ENCODE peak calls at places on chromosomes 12 and 14, in four cellular contexts. One of them, this sample, is unnamed.

GRCh38 chr12:72574138-72574537 is 302.0 kb downstream of the TRHDE start:
- DNase-seq in fibroblast of lung: no peak
- DNase-seq in astrocyte of the spinal cord: no peak
- DNase-seq in epithelial cell of esophagus: no peak
- DNase-seq in this sample: no peak

GRCh38 chr12:15601210-15601800 is 187.9 kb downstream of the EPS8 start:
- DNase-seq in epithelial cell of esophagus: peak
- DNase-seq in astrocyte of the spinal cord: peak
- DNase-seq in fibroblast of lung: peak
- DNase-seq in this sample: peak

GRCh38 chr12:5586201-5586600 is 154.3 kb downstream of the NTF3 start:
- DNase-seq in fibroblast of lung: peak
- DNase-seq in astrocyte of the spinal cord: peak
- DNase-seq in epithelial cell of esophagus: peak
- DNase-seq in this sample: peak

GRCh38 chr12:107818984-107819383 is 44.5 kb downstream of the ASCL4 start:
- DNase-seq in epithelial cell of esophagus: peak
- DNase-seq in astrocyte of the spinal cord: peak
- DNase-seq in fibroblast of lung: no peak
- DNase-seq in this sample: peak

GRCh38 chr12:58465418-58465817 is 454.9 kb downstream of the LRIG3 start:
- DNase-seq in astrocyte of the spinal cord: no peak
- DNase-seq in epithelial cell of esophagus: no peak
- DNase-seq in fibroblast of lung: no peak
- DNase-seq in this sample: no peak

GRCh38 chr14:39109893-39110715 is 4.0 kb upstream of the GEMIN2 start:
- DNase-seq in astrocyte of the spinal cord: no peak
- DNase-seq in fibroblast of lung: no peak
- DNase-seq in epithelial cell of esophagus: no peak
- DNase-seq in this sample: no peak

GRCh38 chr14:85471156-85471555 is 58.8 kb upstream of the FLRT2 start:
- DNase-seq in astrocyte of the spinal cord: peak
- DNase-seq in fibroblast of lung: peak
- DNase-seq in epithelial cell of esophagus: no peak
- DNase-seq in this sample: peak

GRCh38 chr12:30754750-30755394 is at the start of gene CAPRIN2:
- DNase-seq in epithelial cell of esophagus: peak
- DNase-seq in astrocyte of the spinal cord: peak
- DNase-seq in fibroblast of lung: peak
- DNase-seq in this sample: peak

GRCh38 chr12:62711626-62712305 is 223.2 kb downstream of the PPM1H start:
- DNase-seq in astrocyte of the spinal cord: peak
- DNase-seq in epithelial cell of esophagus: no peak
- DNase-seq in fibroblast of lung: no peak
- DNase-seq in this sample: no peak

GRCh38 chr12:109277899-109278762 is 31.0 kb downstream of the FOXN4 start:
- DNase-seq in astrocyte of the spinal cord: no peak
- DNase-seq in epithelial cell of esophagus: peak
- DNase-seq in fibroblast of lung: peak
- DNase-seq in this sample: peak
- TF ChIP-seq CTCF in astrocyte of the spinal cord: no peak
- TF ChIP-seq CTCF in epithelial cell of esophagus: no peak
- TF ChIP-seq CTCF in fibroblast of lung: no peak
- TF ChIP-seq CTCF in this sample: no peak

DNA sequence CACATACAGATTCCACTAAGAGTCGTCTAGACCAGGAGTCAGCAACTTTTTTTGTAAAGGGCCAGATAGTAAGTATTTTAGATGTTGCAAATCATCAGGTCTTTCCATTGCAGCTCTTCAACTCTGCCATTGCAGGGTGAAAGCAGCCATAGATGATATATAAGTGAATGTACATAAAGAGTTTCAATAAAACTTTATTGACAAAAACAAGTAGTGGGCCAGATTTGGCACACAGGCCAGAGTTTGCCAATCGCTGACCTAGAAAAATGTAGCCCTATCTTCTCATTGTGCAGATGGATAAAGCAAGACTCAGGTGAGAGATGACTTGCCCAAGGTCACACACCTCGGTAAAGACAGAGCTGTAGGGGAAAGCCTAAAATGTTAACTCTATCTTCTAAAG is 474.7 kb downstream of the MED13L start:
- DNase-seq in astrocyte of the spinal cord: no peak
- DNase-seq in fibroblast of lung: no peak
- DNase-seq in epithelial cell of esophagus: no peak
- DNase-seq in this sample: no peak
- H3K4me3 ChIP-seq in astrocyte of the spinal cord: no peak
- H3K4me3 ChIP-seq in fibroblast of lung: no peak
- H3K4me3 ChIP-seq in epithelial cell of esophagus: no peak
- H3K4me3 ChIP-seq in this sample: no peak

GRCh38 chr14:99653618-99654017 is 8.7 kb downstream of the HHIPL1 start:
- DNase-seq in epithelial cell of esophagus: no peak
- DNase-seq in fibroblast of lung: no peak
- DNase-seq in astrocyte of the spinal cord: no peak
- DNase-seq in this sample: no peak

GRCh38 chr14:99656171-99656570 is 11.2 kb downstream of the HHIPL1 start:
- DNase-seq in fibroblast of lung: no peak
- DNase-seq in astrocyte of the spinal cord: no peak
- DNase-seq in epithelial cell of esophagus: no peak
- DNase-seq in this sample: no peak

GRCh38 chr14:99651953-99652746 is 7.2 kb downstream of the HHIPL1 start:
- DNase-seq in epithelial cell of esophagus: no peak
- DNase-seq in fibroblast of lung: no peak
- DNase-seq in astrocyte of the spinal cord: no peak
- DNase-seq in this sample: no peak

GRCh38 chr14:99655521-99655920 is 10.6 kb downstream of the HHIPL1 start:
- DNase-seq in epithelial cell of esophagus: no peak
- DNase-seq in astrocyte of the spinal cord: no peak
- DNase-seq in fibroblast of lung: peak
- DNase-seq in this sample: peak

DNA sequence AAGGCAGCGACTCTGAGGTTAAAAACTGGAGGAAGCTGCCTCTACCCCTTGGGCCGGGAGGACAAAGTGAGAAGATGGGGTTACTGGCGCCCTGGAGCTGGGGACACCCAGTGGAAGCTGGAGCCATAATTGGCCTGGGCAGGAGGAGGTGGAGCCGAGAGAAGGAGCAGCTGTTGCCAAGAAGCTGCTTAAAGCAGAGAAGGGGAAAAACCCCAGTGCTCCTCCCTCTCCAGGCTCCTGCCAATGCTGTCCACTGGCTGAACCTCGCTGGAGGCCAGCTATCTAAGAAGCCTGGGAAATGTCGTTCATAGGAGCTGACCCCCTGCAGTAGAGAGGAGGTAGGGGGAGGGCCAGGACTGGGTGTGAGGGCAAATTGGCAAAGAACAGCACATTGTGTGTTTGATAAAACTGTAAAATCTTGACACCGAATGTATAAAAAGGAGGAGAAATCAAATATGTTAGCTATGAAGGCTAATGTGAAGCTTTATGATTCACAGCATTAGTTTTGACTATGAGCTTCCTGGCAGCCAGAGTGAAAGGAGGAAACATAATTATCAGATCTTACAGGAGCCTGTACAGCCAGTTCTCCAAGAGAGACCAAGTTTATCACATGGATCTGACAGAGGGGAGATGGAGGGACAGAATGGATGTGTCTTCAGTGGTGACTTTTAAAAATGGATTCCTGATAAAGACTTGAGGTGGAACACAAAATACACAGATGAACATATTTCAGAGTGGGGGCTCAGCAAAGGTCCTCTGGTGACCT is 9.5 kb downstream of the HHIPL1 start:
- DNase-seq in epithelial cell of esophagus: peak
- DNase-seq in fibroblast of lung: peak
- DNase-seq in astrocyte of the spinal cord: peak
- DNase-seq in this sample: peak
- TF ChIP-seq CTCF in epithelial cell of esophagus: no peak
- TF ChIP-seq CTCF in fibroblast of lung: peak
- TF ChIP-seq CTCF in astrocyte of the spinal cord: no peak
- TF ChIP-seq CTCF in this sample: no peak

GRCh38 chr14:92665699-92666110 is 82.7 kb downstream of the LGMN start:
- DNase-seq in epithelial cell of esophagus: no peak
- DNase-seq in astrocyte of the spinal cord: no peak
- DNase-seq in fibroblast of lung: no peak
- DNase-seq in this sample: no peak
- H3K4me3 ChIP-seq in epithelial cell of esophagus: no peak
- H3K4me3 ChIP-seq in astrocyte of the spinal cord: no peak
- H3K4me3 ChIP-seq in fibroblast of lung: no peak
- H3K4me3 ChIP-seq in this sample: no peak

GRCh38 chr14:100902792-100903191 is 730 bp downstream of the RTL1 start:
- DNase-seq in epithelial cell of esophagus: no peak
- DNase-seq in astrocyte of the spinal cord: no peak
- DNase-seq in fibroblast of lung: no peak
- DNase-seq in this sample: no peak

GRCh38 chr14:100903672-100904185 is at the start of gene RTL1:
- DNase-seq in astrocyte of the spinal cord: no peak
- DNase-seq in epithelial cell of esophagus: no peak
- DNase-seq in fibroblast of lung: no peak
- DNase-seq in this sample: no peak

GRCh38 chr14:100905166-100905565 is 1.6 kb upstream of the RTL1 start:
- DNase-seq in epithelial cell of esophagus: no peak
- DNase-seq in fibroblast of lung: no peak
- DNase-seq in astrocyte of the spinal cord: no peak
- DNase-seq in this sample: no peak

GRCh38 chr14:100906420-100906819 is 2.9 kb upstream of the RTL1 start:
- DNase-seq in astrocyte of the spinal cord: no peak
- DNase-seq in epithelial cell of esophagus: no peak
- DNase-seq in fibroblast of lung: no peak
- DNase-seq in this sample: no peak

GRCh38 chr14:100904307-100905019 is 941 bp upstream of the RTL1 start:
- DNase-seq in fibroblast of lung: no peak
- DNase-seq in epithelial cell of esophagus: no peak
- DNase-seq in astrocyte of the spinal cord: no peak
- DNase-seq in this sample: no peak
- TF ChIP-seq CTCF in fibroblast of lung: no peak
- TF ChIP-seq CTCF in epithelial cell of esophagus: peak
- TF ChIP-seq CTCF in astrocyte of the spinal cord: peak
- TF ChIP-seq CTCF in this sample: peak

DNA sequence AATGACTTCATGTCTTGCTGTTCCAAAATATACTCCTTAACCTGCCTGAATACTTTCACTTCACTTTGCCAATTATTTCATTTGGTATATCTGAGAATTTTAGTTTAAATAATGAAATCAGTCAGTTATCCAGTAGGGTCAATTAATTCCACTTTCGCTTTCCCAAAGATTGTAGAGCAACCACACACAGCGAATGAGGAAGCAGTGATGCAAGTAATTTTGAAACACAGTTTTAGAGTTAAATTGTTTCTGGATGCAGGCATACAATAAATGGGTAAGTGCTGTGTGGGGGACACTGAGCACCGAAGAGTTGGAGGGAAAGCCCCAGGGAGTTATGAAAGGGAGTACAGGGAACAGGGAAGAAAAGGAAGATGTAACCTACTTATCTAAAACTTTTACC is 62.8 kb downstream of the TSHR start:
- DNase-seq in epithelial cell of esophagus: no peak
- DNase-seq in fibroblast of lung: no peak
- DNase-seq in astrocyte of the spinal cord: no peak
- DNase-seq in this sample: no peak
- H3K4me3 ChIP-seq in epithelial cell of esophagus: no peak
- H3K4me3 ChIP-seq in fibroblast of lung: no peak
- H3K4me3 ChIP-seq in astrocyte of the spinal cord: no peak
- H3K4me3 ChIP-seq in this sample: no peak

DNA sequence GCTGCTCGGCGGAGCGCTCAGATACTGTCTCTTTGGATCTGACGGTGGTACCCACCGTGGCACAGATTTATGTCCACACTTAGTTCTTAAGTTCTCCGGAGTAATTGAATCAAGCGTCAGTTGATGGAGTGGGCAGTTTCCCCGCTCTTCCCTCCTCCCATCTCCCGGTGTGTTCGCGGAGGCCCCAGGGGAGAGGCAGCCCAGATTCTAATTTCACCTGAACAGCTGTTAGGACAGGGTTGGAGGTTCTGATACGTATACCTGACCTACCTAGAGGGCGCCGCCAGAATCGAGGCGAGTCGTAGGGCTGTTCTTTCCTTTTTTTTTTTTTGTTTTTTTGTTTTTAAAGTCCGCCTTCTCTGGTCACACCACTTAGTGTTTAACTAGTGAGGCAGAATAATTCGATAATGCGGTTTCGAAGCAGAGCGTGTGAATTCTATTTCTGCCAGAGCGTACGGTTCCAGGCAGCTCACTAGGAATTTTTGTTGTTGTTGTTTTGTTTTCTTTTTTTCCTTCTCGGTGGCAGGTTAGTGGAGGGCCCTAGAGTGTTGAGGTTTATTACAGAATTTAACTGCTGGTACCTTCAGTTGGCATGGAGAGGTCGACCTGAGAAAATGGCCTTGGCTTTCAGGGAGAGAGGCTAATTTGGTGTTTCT is 22.3 kb upstream of the GNS start:
- DNase-seq in astrocyte of the spinal cord: no peak
- DNase-seq in epithelial cell of esophagus: no peak
- DNase-seq in fibroblast of lung: no peak
- DNase-seq in this sample: no peak
- TF ChIP-seq CTCF in astrocyte of the spinal cord: no peak
- TF ChIP-seq CTCF in epithelial cell of esophagus: no peak
- TF ChIP-seq CTCF in fibroblast of lung: no peak
- TF ChIP-seq CTCF in this sample: no peak

DNA sequence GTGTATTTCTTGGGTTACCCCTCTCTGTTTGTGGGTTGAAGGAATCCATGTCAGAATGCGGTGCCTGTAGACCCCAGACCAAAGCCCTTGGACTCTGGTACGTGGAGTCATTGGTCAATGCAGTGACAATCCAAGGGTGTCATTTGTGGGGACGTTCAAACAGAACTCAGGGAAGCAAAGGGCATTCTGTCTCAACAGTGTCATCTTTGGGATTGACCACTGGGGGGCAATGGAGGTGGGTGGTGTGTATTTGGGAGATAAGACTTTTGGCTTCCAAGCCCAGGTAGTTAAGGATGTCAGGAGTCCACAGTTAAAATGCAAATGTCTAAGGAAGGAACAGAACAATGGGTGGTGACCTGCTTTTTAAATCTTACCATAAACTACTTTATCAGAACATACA is 54.6 kb upstream of the CCDC175 start:
- DNase-seq in fibroblast of lung: peak
- DNase-seq in epithelial cell of esophagus: no peak
- DNase-seq in astrocyte of the spinal cord: no peak
- DNase-seq in this sample: no peak
- H3K4me3 ChIP-seq in fibroblast of lung: no peak
- H3K4me3 ChIP-seq in epithelial cell of esophagus: no peak
- H3K4me3 ChIP-seq in astrocyte of the spinal cord: no peak
- H3K4me3 ChIP-seq in this sample: no peak

GRCh38 chr12:44295958-44296623 is 460.2 kb downstream of the TMEM117 start:
- DNase-seq in epithelial cell of esophagus: no peak
- DNase-seq in astrocyte of the spinal cord: no peak
- DNase-seq in fibroblast of lung: no peak
- DNase-seq in this sample: no peak
- TF ChIP-seq CTCF in epithelial cell of esophagus: no peak
- TF ChIP-seq CTCF in astrocyte of the spinal cord: no peak
- TF ChIP-seq CTCF in fibroblast of lung: no peak
- TF ChIP-seq CTCF in this sample: no peak

This sample was measured in AG09309.